ENCODE peak calls at places on chromosome 2, in five cellular contexts. L is HepG2, U is GM12878, E is GM12892, M is SK-N-SH. C is an unnamed sample.

GRCh38 chr2:23211987-23212583 is 172.9 kb upstream of the KLHL29 start:
- DNase-seq in L (no peak), U (no peak), E (no peak), M (no peak), C (no peak)

GRCh38 chr2:231326404-231326803 is 69.1 kb upstream of the B3GNT7 start:
- DNase-seq in L (no peak), U (no peak), E (no peak), M (no peak), C (no peak)

GRCh38 chr2:178756843-178757242 is 50.4 kb downstream of the TTN start:
- DNase-seq in L (no peak), U (no peak), E (no peak), M (no peak), C (no peak)

GRCh38 chr2:129756276-129756675 is 223.2 kb upstream of the RAB6C start:
- DNase-seq in L (no peak), U (no peak), E (no peak), M (no peak), C (no peak)

GRCh38 chr2:217797661-217798069 is 205.1 kb downstream of the TNS1 start:
- DNase-seq in L (no peak), U (no peak), E (no peak), M (peak; percentile 13), C (no peak)

GRCh38 chr2:66496680-66497420 is 61.9 kb downstream of the MEIS1 start:
- DNase-seq in L (no peak), U (no peak), E (no peak), M (no peak), C (no peak)

GRCh38 chr2:100939445-100939844 is 62.6 kb upstream of the RPL31 start:
- DNase-seq in L (no peak), U (no peak), E (no peak), M (no peak), C (no peak)

GRCh38 chr2:151071382-151071781 is 190.3 kb downstream of the RBM43 start:
- DNase-seq in L (no peak), U (no peak), E (no peak), M (no peak), C (no peak)

GRCh38 chr2:219684721-219685689 is 57.6 kb downstream of the SLC4A3 start:
- DNase-seq in L (peak; percentile 61), U (peak; percentile 66), E (peak; percentile 46), M (no peak), C (peak; percentile 42)

GRCh38 chr2:136049991-136050573 is 64.7 kb upstream of the DARS1 start:
- DNase-seq in L (no peak), U (no peak), E (no peak), M (no peak), C (no peak)

GRCh38 chr2:74457549-74458131 is 598 bp upstream of the WBP1 start:
- DNase-seq in L (peak; percentile 68), U (no peak), E (peak; percentile 55), M (peak; percentile 76), C (no peak)

GRCh38 chr2:149082781-149083180 is 44.3 kb downstream of the LYPD6B start:
- DNase-seq in L (no peak), U (no peak), E (no peak), M (peak; percentile 22), C (no peak)

GRCh38 chr2:148888003-148888501 is 13.0 kb downstream of the KIF5C start:
- DNase-seq in L (no peak), U (no peak), E (peak; percentile 19), M (peak; percentile 84), C (no peak)

GRCh38 chr2:88880441-88880953 is 189.0 kb downstream of the RPIA start:
- DNase-seq in L (peak; percentile 56), U (no peak), E (no peak), M (peak; percentile 30), C (no peak)

GRCh38 chr2:117068371-117068770 is 746.1 kb upstream of the DDX18 start:
- DNase-seq in L (no peak), U (no peak), E (no peak), M (no peak), C (no peak)

GRCh38 chr2:100041946-100042345 is 100.4 kb downstream of the AFF3 start:
- DNase-seq in L (no peak), U (no peak), E (no peak), M (no peak), C (no peak)

GRCh38 chr2:182685552-182685951 is 30.5 kb upstream of the DNAJC10 start:
- DNase-seq in L (no peak), U (no peak), E (no peak), M (no peak), C (no peak)

GRCh38 chr2:150606380-150607060 is 119.1 kb upstream of the RND3 start:
- DNase-seq in L (no peak), U (no peak), E (no peak), M (no peak), C (no peak)

GRCh38 chr2:168449419-168449818 is 6.7 kb upstream of the CERS6 start:
- DNase-seq in L (no peak), U (no peak), E (no peak), M (no peak), C (no peak)

GRCh38 chr2:215394102-215394805 is 41.6 kb downstream of the FN1 start:
- DNase-seq in L (no peak), U (no peak), E (no peak), M (no peak), C (no peak)

GRCh38 chr2:11166476-11166875 is 11.2 kb downstream of the SLC66A3 start:
- DNase-seq in L (no peak), U (no peak), E (no peak), M (no peak), C (no peak)

GRCh38 chr2:239329972-239330572 is 70.7 kb downstream of the HDAC4 start:
- DNase-seq in L (no peak), U (no peak), E (no peak), M (peak; percentile 61), C (no peak)
- TF ChIP-seq TAF1 in L (no peak), U (no peak), E (no peak), M (no peak), C (no peak)

GRCh38 chr2:20192781-20193180 is 32.1 kb downstream of the SDC1 start:
- DNase-seq in L (no peak), U (no peak), E (no peak), M (no peak), C (no peak)

GRCh38 chr2:20190862-20191713 is 33.8 kb downstream of the SDC1 start:
- DNase-seq in L (peak; percentile 61), U (no peak), E (no peak), M (no peak), C (no peak)

GRCh38 chr2:20191714-20192569 is 33.0 kb downstream of the SDC1 start:
- DNase-seq in L (no peak), U (no peak), E (no peak), M (no peak), C (no peak)

GRCh38 chr2:20194097-20194989 is 30.6 kb downstream of the SDC1 start:
- DNase-seq in L (no peak), U (no peak), E (no peak), M (no peak), C (no peak)

GRCh38 chr2:20193185-20193584 is 31.7 kb downstream of the SDC1 start:
- DNase-seq in L (no peak), U (no peak), E (no peak), M (no peak), C (no peak)
- TF ChIP-seq TAF1 in L (no peak), U (no peak), E (no peak), M (no peak), C (no peak)

GRCh38 chr2:63434024-63434423 is 154.3 kb downstream of the WDPCP start:
- DNase-seq in L (no peak), U (no peak), E (no peak), M (no peak), C (no peak)

GRCh38 chr2:63435080-63435479 is 153.2 kb downstream of the WDPCP start:
- DNase-seq in L (no peak), U (no peak), E (no peak), M (no peak), C (no peak)

GRCh38 chr2:63432373-63432772 is 155.9 kb downstream of the WDPCP start:
- DNase-seq in L (no peak), U (no peak), E (no peak), M (no peak), C (no peak)

GRCh38 chr2:63436488-63436887 is 151.8 kb downstream of the WDPCP start:
- DNase-seq in L (peak; percentile 12), U (no peak), E (no peak), M (no peak), C (no peak)

GRCh38 chr2:63434597-63434996 is 153.7 kb downstream of the WDPCP start:
- DNase-seq in L (no peak), U (no peak), E (no peak), M (no peak), C (no peak)
- TF ChIP-seq TAF1 in L (no peak), U (no peak), E (no peak), M (no peak), C (no peak)

GRCh38 chr2:145623136-145623535 is 1103.2 kb upstream of the ZEB2 start:
- DNase-seq in L (no peak), U (no peak), E (no peak), M (no peak), C (no peak)

GRCh38 chr2:145631561-145631960 is 1111.6 kb upstream of the ZEB2 start:
- DNase-seq in L (no peak), U (no peak), E (no peak), M (no peak), C (no peak)

GRCh38 chr2:145626301-145626700 is 1106.4 kb upstream of the ZEB2 start:
- DNase-seq in L (no peak), U (no peak), E (no peak), M (no peak), C (no peak)
- TF ChIP-seq TAF1 in L (no peak), U (no peak), E (no peak), M (no peak), C (no peak)

C was measured in GM12891.